ENCODE peak calls at places on chromosomes 6 and 20, in five cellular contexts. X, R, I, M and Z are unnamed samples.

GRCh38 chr6:5073992-5074391 is 11.1 kb upstream of the PPP1R3G start:
- DNase-seq in X (no peak), R (no peak), I (no peak), M (no peak), Z (no peak)

GRCh38 chr20:38395165-38395564 is 40.0 kb downstream of the SNHG17 start:
- DNase-seq in X (peak), R (no peak), I (peak), M (peak), Z (no peak)

GRCh38 chr6:48630511-48630910 is 519.5 kb upstream of the PTCHD4 start:
- DNase-seq in X (no peak), R (no peak), I (no peak), M (no peak), Z (no peak)

GRCh38 chr6:169981051-169981450 is 229.6 kb downstream of the ERMARD start:
- DNase-seq in X (no peak), R (no peak), I (no peak), M (no peak), Z (no peak)

GRCh38 chr6:111184827-111185567 is 97.7 kb downstream of the SLC16A10 start:
- DNase-seq in X (no peak), R (no peak), I (no peak), M (no peak), Z (no peak)

GRCh38 chr20:1707588-1708449 is 50.2 kb upstream of the SIRPG start:
- DNase-seq in X (no peak), R (no peak), I (no peak), M (no peak), Z (no peak)

GRCh38 chr6:6004147-6004995 is 2.4 kb downstream of the NRN1 start:
- DNase-seq in X (no peak), R (no peak), I (no peak), M (no peak), Z (no peak)

GRCh38 chr6:4665489-4666417 is 110.5 kb upstream of the CDYL start:
- DNase-seq in X (peak), R (no peak), I (no peak), M (no peak), Z (peak)

GRCh38 chr6:166848979-166849756 is 107.2 kb downstream of the RNASET2 start:
- DNase-seq in X (no peak), R (no peak), I (no peak), M (no peak), Z (no peak)

GRCh38 chr6:126063512-126064146 is 77.3 kb downstream of the TRMT11 start:
- DNase-seq in X (peak), R (peak), I (peak), M (no peak), Z (no peak)

GRCh38 chr20:36473164-36473563 is 68.2 kb upstream of the MYL9 start:
- DNase-seq in X (no peak), R (no peak), I (no peak), M (no peak), Z (no peak)